ENCODE peak calls at places on chromosomes 6 and 20, in eight cellular contexts. One of them, this sample, is unnamed.
A peak's percentile ranks its signal among the peaks of the same experiment; 100 is the strongest.

GRCh38 chr6:34412643-34413214 is 13.1 kb downstream of the RPS10 start:
- DNase-seq in stimulated activated naive B cell treated with anti-CD40 and anti-IgM and Interleukin-4, amounts not matched to agents 10 μg/mL and 1 μg/mL and 100 μg/mL, for 72 hours: no peak
- DNase-seq in NCI-H774: no peak
- DNase-seq in foreskin fibroblast: peak; percentile 45
- DNase-seq in tibial nerve: no peak
- DNase-seq in aorta: no peak
- DNase-seq in PC-9: peak; percentile 39
- DNase-seq in brain microvascular endothelial cell: no peak
- DNase-seq in this sample: no peak

GRCh38 chr6:70668499-70668812 is 773 bp downstream of the SMAP1 start:
- DNase-seq in stimulated activated naive B cell treated with anti-CD40 and anti-IgM and Interleukin-4, amounts not matched to agents 10 μg/mL and 1 μg/mL and 100 μg/mL, for 72 hours: no peak
- DNase-seq in PC-9: no peak
- DNase-seq in NCI-H774: no peak
- DNase-seq in brain microvascular endothelial cell: no peak
- DNase-seq in foreskin fibroblast: no peak
- DNase-seq in aorta: no peak
- DNase-seq in tibial nerve: no peak
- DNase-seq in this sample: no peak

GRCh38 chr6:5644523-5645183 is 362.1 kb downstream of the NRN1 start:
- DNase-seq in PC-9: peak; percentile 64
- DNase-seq in aorta: no peak
- DNase-seq in tibial nerve: no peak
- DNase-seq in stimulated activated naive B cell treated with anti-CD40 and anti-IgM and Interleukin-4, amounts not matched to agents 10 μg/mL and 1 μg/mL and 100 μg/mL, for 72 hours: no peak
- DNase-seq in foreskin fibroblast: no peak
- DNase-seq in brain microvascular endothelial cell: no peak
- DNase-seq in NCI-H774: no peak
- DNase-seq in this sample: no peak

GRCh38 chr6:130655586-130655985 is 171.6 kb upstream of the SMLR1 start:
- DNase-seq in tibial nerve: no peak
- DNase-seq in NCI-H774: no peak
- DNase-seq in PC-9: no peak
- DNase-seq in foreskin fibroblast: no peak
- DNase-seq in aorta: no peak
- DNase-seq in brain microvascular endothelial cell: no peak
- DNase-seq in stimulated activated naive B cell treated with anti-CD40 and anti-IgM and Interleukin-4, amounts not matched to agents 10 μg/mL and 1 μg/mL and 100 μg/mL, for 72 hours: no peak
- DNase-seq in this sample: no peak

GRCh38 chr20:9359561-9360308 is 154.7 kb upstream of the LAMP5 start:
- DNase-seq in brain microvascular endothelial cell: peak; percentile 64
- DNase-seq in PC-9: peak; percentile 39
- DNase-seq in foreskin fibroblast: peak; percentile 60
- DNase-seq in stimulated activated naive B cell treated with anti-CD40 and anti-IgM and Interleukin-4, amounts not matched to agents 10 μg/mL and 1 μg/mL and 100 μg/mL, for 72 hours: peak; percentile 66
- DNase-seq in aorta: peak; percentile 51
- DNase-seq in NCI-H774: no peak
- DNase-seq in tibial nerve: peak; percentile 69
- DNase-seq in this sample: no peak

GRCh38 chr20:15564981-15565380 is 1008.3 kb downstream of the KIF16B start:
- DNase-seq in brain microvascular endothelial cell: no peak
- DNase-seq in foreskin fibroblast: no peak
- DNase-seq in aorta: no peak
- DNase-seq in tibial nerve: no peak
- DNase-seq in NCI-H774: no peak
- DNase-seq in PC-9: no peak
- DNase-seq in stimulated activated naive B cell treated with anti-CD40 and anti-IgM and Interleukin-4, amounts not matched to agents 10 μg/mL and 1 μg/mL and 100 μg/mL, for 72 hours: no peak
- DNase-seq in this sample: no peak

GRCh38 chr6:145630598-145630997 is 104.7 kb downstream of the EPM2A start:
- DNase-seq in stimulated activated naive B cell treated with anti-CD40 and anti-IgM and Interleukin-4, amounts not matched to agents 10 μg/mL and 1 μg/mL and 100 μg/mL, for 72 hours: no peak
- DNase-seq in foreskin fibroblast: no peak
- DNase-seq in NCI-H774: no peak
- DNase-seq in PC-9: no peak
- DNase-seq in aorta: no peak
- DNase-seq in brain microvascular endothelial cell: no peak
- DNase-seq in tibial nerve: no peak
- DNase-seq in this sample: no peak

GRCh38 chr20:51628533-51629398 is 86.2 kb upstream of the NFATC2 start:
- DNase-seq in foreskin fibroblast: peak; percentile 81
- DNase-seq in stimulated activated naive B cell treated with anti-CD40 and anti-IgM and Interleukin-4, amounts not matched to agents 10 μg/mL and 1 μg/mL and 100 μg/mL, for 72 hours: no peak
- DNase-seq in NCI-H774: no peak
- DNase-seq in brain microvascular endothelial cell: peak; percentile 90
- DNase-seq in PC-9: no peak
- DNase-seq in tibial nerve: no peak
- DNase-seq in aorta: no peak
- DNase-seq in this sample: no peak

GRCh38 chr20:36093025-36093803 is 61.3 kb upstream of the EPB41L1 start:
- DNase-seq in brain microvascular endothelial cell: peak; percentile 41
- DNase-seq in tibial nerve: no peak
- DNase-seq in aorta: peak; percentile 84
- DNase-seq in PC-9: no peak
- DNase-seq in stimulated activated naive B cell treated with anti-CD40 and anti-IgM and Interleukin-4, amounts not matched to agents 10 μg/mL and 1 μg/mL and 100 μg/mL, for 72 hours: peak; percentile 17
- DNase-seq in foreskin fibroblast: no peak
- DNase-seq in NCI-H774: peak; percentile 15
- DNase-seq in this sample: no peak

GRCh38 chr20:47392015-47392720 is 35.7 kb upstream of the ZMYND8 start:
- DNase-seq in aorta: no peak
- DNase-seq in tibial nerve: no peak
- DNase-seq in NCI-H774: no peak
- DNase-seq in brain microvascular endothelial cell: peak; percentile 97
- DNase-seq in foreskin fibroblast: peak; percentile 97
- DNase-seq in stimulated activated naive B cell treated with anti-CD40 and anti-IgM and Interleukin-4, amounts not matched to agents 10 μg/mL and 1 μg/mL and 100 μg/mL, for 72 hours: no peak
- DNase-seq in PC-9: peak; percentile 100
- DNase-seq in this sample: peak; percentile 71

GRCh38 chr6:129859524-129859923 is 1.6 kb downstream of the TMEM244 start:
- DNase-seq in foreskin fibroblast: no peak
- DNase-seq in NCI-H774: no peak
- DNase-seq in PC-9: no peak
- DNase-seq in aorta: no peak
- DNase-seq in stimulated activated naive B cell treated with anti-CD40 and anti-IgM and Interleukin-4, amounts not matched to agents 10 μg/mL and 1 μg/mL and 100 μg/mL, for 72 hours: no peak
- DNase-seq in tibial nerve: no peak
- DNase-seq in brain microvascular endothelial cell: no peak
- DNase-seq in this sample: no peak

GRCh38 chr20:59813126-59813947 is 120.1 kb downstream of the SYCP2 start:
- DNase-seq in PC-9: no peak
- DNase-seq in stimulated activated naive B cell treated with anti-CD40 and anti-IgM and Interleukin-4, amounts not matched to agents 10 μg/mL and 1 μg/mL and 100 μg/mL, for 72 hours: no peak
- DNase-seq in aorta: no peak
- DNase-seq in NCI-H774: no peak
- DNase-seq in foreskin fibroblast: no peak
- DNase-seq in brain microvascular endothelial cell: no peak
- DNase-seq in tibial nerve: peak; percentile 0
- DNase-seq in this sample: no peak

GRCh38 chr20:10216146-10216741 is 2.4 kb upstream of the SNAP25 start:
- DNase-seq in stimulated activated naive B cell treated with anti-CD40 and anti-IgM and Interleukin-4, amounts not matched to agents 10 μg/mL and 1 μg/mL and 100 μg/mL, for 72 hours: no peak
- DNase-seq in NCI-H774: no peak
- DNase-seq in foreskin fibroblast: no peak
- DNase-seq in tibial nerve: no peak
- DNase-seq in PC-9: no peak
- DNase-seq in aorta: no peak
- DNase-seq in brain microvascular endothelial cell: no peak
- DNase-seq in this sample: no peak

GRCh38 chr6:156880913-156881312 is 103.7 kb downstream of the ARID1B start:
- DNase-seq in PC-9: no peak
- DNase-seq in foreskin fibroblast: no peak
- DNase-seq in stimulated activated naive B cell treated with anti-CD40 and anti-IgM and Interleukin-4, amounts not matched to agents 10 μg/mL and 1 μg/mL and 100 μg/mL, for 72 hours: no peak
- DNase-seq in tibial nerve: no peak
- DNase-seq in aorta: no peak
- DNase-seq in NCI-H774: no peak
- DNase-seq in brain microvascular endothelial cell: no peak
- DNase-seq in this sample: no peak